ENCODE peak calls at places on chromosomes 4 and X, in seven cellular contexts. One of them, this sample, is unnamed.

GRCh38 chr4:123401466-123402175 is 5.0 kb downstream of the SPRY1 start:
- DNase-seq in central memory CD4-positive, alpha-beta T cell: no peak
- DNase-seq in A673: no peak
- DNase-seq in OCI-LY7: no peak
- DNase-seq in stomach: no peak
- DNase-seq in ELR: no peak
- DNase-seq in EH: no peak
- DNase-seq in this sample: no peak

GRCh38 chr4:122152699-122153328 is 683 bp downstream of the BLTP1 start:
- DNase-seq in central memory CD4-positive, alpha-beta T cell: peak
- DNase-seq in A673: peak
- DNase-seq in OCI-LY7: peak
- DNase-seq in stomach: peak
- DNase-seq in ELR: peak
- DNase-seq in EH: peak
- DNase-seq in this sample: peak

GRCh38 chrX:70134116-70134477 is 850 bp downstream of the IGBP1 start:
- DNase-seq in central memory CD4-positive, alpha-beta T cell: no peak
- DNase-seq in A673: peak
- DNase-seq in OCI-LY7: no peak
- DNase-seq in stomach: no peak
- DNase-seq in ELR: peak
- DNase-seq in EH: peak
- DNase-seq in this sample: no peak

GRCh38 chr4:16117164-16117563 is 33.3 kb upstream of the PROM1 start:
- DNase-seq in central memory CD4-positive, alpha-beta T cell: no peak
- DNase-seq in A673: no peak
- DNase-seq in OCI-LY7: no peak
- DNase-seq in stomach: no peak
- DNase-seq in ELR: no peak
- DNase-seq in EH: no peak
- DNase-seq in this sample: no peak

GRCh38 chrX:1152090-1152489 is 60.4 kb downstream of the CRLF2 start:
- DNase-seq in central memory CD4-positive, alpha-beta T cell: no peak
- DNase-seq in A673: no peak
- DNase-seq in OCI-LY7: no peak
- DNase-seq in stomach: no peak
- DNase-seq in ELR: no peak
- DNase-seq in EH: no peak
- DNase-seq in this sample: no peak

GRCh38 chr4:76753814-76754213 is 144.1 kb downstream of the SOWAHB start:
- DNase-seq in central memory CD4-positive, alpha-beta T cell: no peak
- DNase-seq in A673: peak
- DNase-seq in OCI-LY7: no peak
- DNase-seq in stomach: no peak
- DNase-seq in ELR: peak
- DNase-seq in EH: peak
- DNase-seq in this sample: no peak

GRCh38 chr4:85686398-85686797 is 211.4 kb downstream of the ARHGAP24 start:
- DNase-seq in central memory CD4-positive, alpha-beta T cell: no peak
- DNase-seq in A673: peak
- DNase-seq in OCI-LY7: peak
- DNase-seq in stomach: no peak
- DNase-seq in ELR: peak
- DNase-seq in EH: no peak
- DNase-seq in this sample: no peak

GRCh38 chr4:187065836-187066235 is 342.2 kb upstream of the FAT1 start:
- DNase-seq in central memory CD4-positive, alpha-beta T cell: no peak
- DNase-seq in A673: no peak
- DNase-seq in OCI-LY7: no peak
- DNase-seq in stomach: no peak
- DNase-seq in ELR: no peak
- DNase-seq in EH: no peak
- DNase-seq in this sample: no peak

GRCh38 chr4:176767183-176767582 is 25.5 kb downstream of the VEGFC start:
- DNase-seq in central memory CD4-positive, alpha-beta T cell: no peak
- DNase-seq in A673: no peak
- DNase-seq in OCI-LY7: no peak
- DNase-seq in stomach: no peak
- DNase-seq in ELR: peak
- DNase-seq in EH: peak
- DNase-seq in this sample: no peak

GRCh38 chr4:8547912-8548730 is 32.1 kb upstream of the GPR78 start:
- DNase-seq in central memory CD4-positive, alpha-beta T cell: no peak
- DNase-seq in A673: no peak
- DNase-seq in OCI-LY7: no peak
- DNase-seq in stomach: no peak
- DNase-seq in ELR: peak
- DNase-seq in EH: peak
- DNase-seq in this sample: no peak

GRCh38 chr4:62917649-62918048 is 1491.6 kb downstream of the TECRL start:
- DNase-seq in central memory CD4-positive, alpha-beta T cell: no peak
- DNase-seq in A673: no peak
- DNase-seq in OCI-LY7: no peak
- DNase-seq in stomach: no peak
- DNase-seq in ELR: peak
- DNase-seq in EH: no peak
- DNase-seq in this sample: no peak

GRCh38 chr4:125323547-125324100 is 8.9 kb downstream of the FAT4 start:
- DNase-seq in central memory CD4-positive, alpha-beta T cell: no peak
- DNase-seq in A673: peak
- DNase-seq in OCI-LY7: no peak
- DNase-seq in stomach: no peak
- DNase-seq in ELR: peak
- DNase-seq in EH: peak
- DNase-seq in this sample: no peak

GRCh38 chr4:169144061-169144600 is 126.6 kb downstream of the SH3RF1 start:
- DNase-seq in central memory CD4-positive, alpha-beta T cell: no peak
- DNase-seq in A673: no peak
- DNase-seq in OCI-LY7: no peak
- DNase-seq in stomach: no peak
- DNase-seq in ELR: no peak
- DNase-seq in EH: no peak
- DNase-seq in this sample: no peak

GRCh38 chr4:6148506-6149205 is 51.7 kb downstream of the JAKMIP1 start:
- DNase-seq in central memory CD4-positive, alpha-beta T cell: no peak
- DNase-seq in A673: no peak
- DNase-seq in OCI-LY7: no peak
- DNase-seq in stomach: no peak
- DNase-seq in ELR: no peak
- DNase-seq in EH: no peak
- DNase-seq in this sample: no peak

GRCh38 chr4:15232725-15233597 is 194.9 kb upstream of the C1QTNF7 start:
- DNase-seq in central memory CD4-positive, alpha-beta T cell: no peak
- DNase-seq in A673: no peak
- DNase-seq in OCI-LY7: no peak
- DNase-seq in stomach: no peak
- DNase-seq in ELR: peak
- DNase-seq in EH: peak
- DNase-seq in this sample: no peak

GRCh38 chr4:88891636-88892035 is 165.3 kb downstream of the FAM13A start:
- DNase-seq in central memory CD4-positive, alpha-beta T cell: no peak
- DNase-seq in A673: no peak
- DNase-seq in OCI-LY7: no peak
- DNase-seq in stomach: no peak
- DNase-seq in ELR: no peak
- DNase-seq in EH: no peak
- DNase-seq in this sample: no peak

GRCh38 chrX:118603981-118604380 is 108.4 kb downstream of the DOCK11 start:
- DNase-seq in central memory CD4-positive, alpha-beta T cell: peak
- DNase-seq in A673: peak
- DNase-seq in OCI-LY7: peak
- DNase-seq in stomach: peak
- DNase-seq in ELR: peak
- DNase-seq in EH: peak
- DNase-seq in this sample: peak

GRCh38 chrX:98448524-98448923 is 1564.8 kb downstream of the RPA4 start:
- DNase-seq in central memory CD4-positive, alpha-beta T cell: no peak
- DNase-seq in A673: no peak
- DNase-seq in OCI-LY7: no peak
- DNase-seq in stomach: no peak
- DNase-seq in ELR: no peak
- DNase-seq in EH: no peak
- DNase-seq in this sample: no peak

GRCh38 chr4:102657206-102657605 is 103.6 kb downstream of the MANBA start:
- DNase-seq in central memory CD4-positive, alpha-beta T cell: no peak
- DNase-seq in A673: no peak
- DNase-seq in OCI-LY7: no peak
- DNase-seq in stomach: no peak
- DNase-seq in ELR: no peak
- DNase-seq in EH: no peak
- DNase-seq in this sample: no peak

This sample was measured in CD4-positive, CD25-positive, alpha-beta regulatory T cell.